ENCODE peak calls at places on chromosomes 7 and 10, in ten cellular contexts. X, P, H, Z, I, O, D, G, E and K are unnamed samples.

GRCh38 chr10:3817002-3817401 is 32.0 kb upstream of the KLF6 start:
- DNase-seq in X (no peak), P (no peak), H (no peak), Z (no peak), I (no peak), O (no peak), D (no peak), G (no peak), E (no peak), K (no peak)

GRCh38 chr10:110057461-110057860 is 49.7 kb downstream of the ADD3 start:
- DNase-seq in X (no peak), P (no peak), H (no peak), Z (peak), I (no peak), O (no peak), D (no peak), G (no peak), E (no peak), K (no peak)

GRCh38 chr10:21022821-21023220 is 125.7 kb upstream of the NEBL start:
- DNase-seq in X (no peak), P (no peak), H (no peak), Z (no peak), I (no peak), O (no peak), D (no peak), G (no peak), E (no peak), K (no peak)

GRCh38 chr10:5830629-5831445 is 17.6 kb upstream of the GDI2 start:
- DNase-seq in X (no peak), P (no peak), H (no peak), Z (no peak), I (no peak), O (no peak), D (no peak), G (no peak), E (no peak), K (no peak)

GRCh38 chr10:60417024-60417423 is 27.3 kb upstream of the ANK3 start:
- DNase-seq in X (no peak), P (no peak), H (no peak), Z (no peak), I (no peak), O (no peak), D (no peak), G (no peak), E (no peak), K (no peak)

GRCh38 chr10:16520900-16521299 is 779 bp downstream of the C1QL3 start:
- DNase-seq in X (peak), P (peak), H (no peak), Z (peak), I (no peak), O (peak), D (peak), G (peak), E (no peak), K (peak)

GRCh38 chr7:142685877-142686508 is 63.3 kb upstream of the PRSS1 start:
- DNase-seq in X (no peak), P (no peak), H (no peak), Z (no peak), I (no peak), O (no peak), D (no peak), G (no peak), E (no peak), K (no peak)

GRCh38 chr10:33365314-33365713 is 30.8 kb upstream of the NRP1 start:
- DNase-seq in X (no peak), P (no peak), H (no peak), Z (no peak), I (no peak), O (no peak), D (no peak), G (no peak), E (no peak), K (no peak)

GRCh38 chr10:49179699-49180511 is 8.3 kb downstream of the TMEM273 start:
- DNase-seq in X (no peak), P (no peak), H (no peak), Z (no peak), I (no peak), O (no peak), D (no peak), G (no peak), E (no peak), K (no peak)

GRCh38 chr7:150931199-150931869 is 46.8 kb downstream of the KCNH2 start:
- DNase-seq in X (no peak), P (no peak), H (no peak), Z (no peak), I (peak), O (no peak), D (no peak), G (no peak), E (no peak), K (no peak)

GRCh38 chr7:50333266-50333665 is 28.8 kb downstream of the IKZF1 start:
- DNase-seq in X (no peak), P (peak), H (no peak), Z (no peak), I (no peak), O (no peak), D (peak), G (no peak), E (no peak), K (no peak)

GRCh38 chr10:132446661-132447445 is 49.9 kb downstream of the PWWP2B start:
- DNase-seq in X (peak), P (peak), H (no peak), Z (peak), I (peak), O (no peak), D (no peak), G (peak), E (no peak), K (peak)

GRCh38 chr7:78993341-78993740 is 460.1 kb downstream of the MAGI2 start:
- DNase-seq in X (no peak), P (no peak), H (no peak), Z (no peak), I (no peak), O (no peak), D (no peak), G (no peak), E (no peak), K (no peak)

GRCh38 chr7:133372337-133372736 is 119.5 kb downstream of the EXOC4 start:
- DNase-seq in X (no peak), P (no peak), H (no peak), Z (no peak), I (no peak), O (no peak), D (no peak), G (no peak), E (no peak), K (no peak)

GRCh38 chr10:1128649-1129048 is 72.5 kb downstream of the WDR37 start:
- DNase-seq in X (no peak), P (no peak), H (no peak), Z (no peak), I (no peak), O (no peak), D (peak), G (no peak), E (no peak), K (no peak)

GRCh38 chr10:59036311-59037017 is 140.0 kb upstream of the PHYHIPL start:
- DNase-seq in X (no peak), P (no peak), H (no peak), Z (no peak), I (no peak), O (no peak), D (no peak), G (no peak), E (no peak), K (no peak)

GRCh38 chr7:156753630-156754029 is 113.1 kb downstream of the RNF32 start:
- DNase-seq in X (no peak), P (peak), H (no peak), Z (no peak), I (no peak), O (no peak), D (peak), G (no peak), E (no peak), K (no peak)

GRCh38 chr10:110221044-110221720 is 13.8 kb downstream of the MXI1 start:
- DNase-seq in X (no peak), P (no peak), H (no peak), Z (no peak), I (no peak), O (no peak), D (no peak), G (no peak), E (no peak), K (no peak)

GRCh38 chr7:155729847-155730246 is 82.4 kb downstream of the SHH start:
- DNase-seq in X (no peak), P (no peak), H (no peak), Z (peak), I (no peak), O (no peak), D (no peak), G (no peak), E (no peak), K (peak)

GRCh38 chr7:115274-115911 is 77.0 kb upstream of the FAM20C start:
- DNase-seq in X (no peak), P (peak), H (no peak), Z (peak), I (no peak), O (no peak), D (no peak), G (no peak), E (no peak), K (no peak)

GRCh38 chr10:64733980-64734379 is 1212.8 kb downstream of the REEP3 start:
- DNase-seq in X (no peak), P (peak), H (no peak), Z (no peak), I (no peak), O (peak), D (peak), G (no peak), E (no peak), K (peak)

GRCh38 chr10:119029613-119030420 is at the start of gene NANOS1:
- DNase-seq in X (peak), P (peak), H (no peak), Z (no peak), I (no peak), O (peak), D (no peak), G (peak), E (no peak), K (peak)

GRCh38 chr7:69635572-69636190 is 37.4 kb downstream of the AUTS2 start:
- DNase-seq in X (no peak), P (peak), H (no peak), Z (no peak), I (no peak), O (no peak), D (no peak), G (no peak), E (no peak), K (peak)

GRCh38 chr7:43337811-43338210 is 225.4 kb downstream of the HECW1 start:
- DNase-seq in X (no peak), P (no peak), H (no peak), Z (no peak), I (no peak), O (no peak), D (no peak), G (no peak), E (no peak), K (no peak)

GRCh38 chr7:11298220-11298619 is 324.5 kb downstream of the PHF14 start:
- DNase-seq in X (no peak), P (peak), H (no peak), Z (no peak), I (no peak), O (no peak), D (no peak), G (no peak), E (no peak), K (peak)